ENCODE peak calls at places on chromosomes 6 and 20, in seven cellular contexts. U is HL-60, E is Panc1, C is HCT116, B is A549, N is K562, F is SK-N-SH. D is an unnamed sample.

GRCh38 chr20:62805365-62805710 is 703 bp downstream of the OGFR start:
- DNase-seq in U (no peak), C (no peak), B (no peak), N (no peak), F (peak; percentile 69), E (no peak), D (peak; percentile 62)

GRCh38 chr20:33684533-33685327 is 1.5 kb downstream of the E2F1 start:
- DNase-seq in F (peak; percentile 76), N (no peak), U (no peak), E (no peak), C (no peak), B (no peak), D (peak; percentile 65)

GRCh38 chr6:150008588-150008987 is 16.7 kb downstream of the RAET1L start:
- DNase-seq in C (peak; percentile 47), F (no peak), N (peak; percentile 65), B (peak; percentile 47), U (no peak), E (no peak), D (no peak)

GRCh38 chr6:13769655-13770053 is 44.7 kb downstream of the MCUR1 start:
- DNase-seq in N (no peak), B (no peak), U (no peak), E (no peak), F (peak; percentile 36), C (no peak), D (peak; percentile 74)

GRCh38 chr6:3347826-3348225 is 89.1 kb downstream of the PSMG4 start:
- DNase-seq in F (no peak), B (no peak), E (no peak), C (no peak), U (no peak), N (peak; percentile 61), D (no peak)

GRCh38 chr20:25863536-25864325 is 167.1 kb upstream of the ZNF337 start:
- DNase-seq in C (no peak), U (no peak), F (peak; percentile 33), E (no peak), N (no peak), B (no peak), D (peak; percentile 64)

GRCh38 chr6:9250852-9251251 is 815.5 kb upstream of the SLC35B3 start:
- DNase-seq in C (peak; percentile 63), E (peak; percentile 67), F (peak; percentile 2), U (no peak), B (no peak), N (no peak), D (peak; percentile 87)

GRCh38 chr6:158684745-158685355 is 35.0 kb downstream of the SYTL3 start:
- DNase-seq in C (no peak), F (no peak), U (no peak), B (no peak), N (no peak), E (no peak), D (no peak)

GRCh38 chr6:157304840-157305675 is 18.3 kb downstream of the TMEM242 start:
- DNase-seq in N (peak; percentile 32), F (no peak), B (no peak), C (no peak), U (peak; percentile 72), E (no peak), D (no peak)

GRCh38 chr20:11246251-11246775 is 572.5 kb upstream of the JAG1 start:
- DNase-seq in U (no peak), B (no peak), E (no peak), N (no peak), F (no peak), C (no peak), D (no peak)

GRCh38 chr6:390914-391558 is 516 bp upstream of the IRF4 start:
- DNase-seq in E (no peak), B (no peak), C (no peak), U (no peak), N (no peak), F (no peak), D (peak; percentile 77)

GRCh38 chr6:125747589-125748533 is 1.6 kb upstream of the HEY2 start:
- DNase-seq in F (peak; percentile 52), B (no peak), U (no peak), E (no peak), C (no peak), N (peak; percentile 14), D (peak; percentile 78)
- TF ChIP-seq REST in F (no peak), B (no peak), U (no peak), E (no peak), C (no peak), N (no peak), D (no peak)

GRCh38 chr6:160336200-160336599 is 12.0 kb upstream of the SLC22A3 start:
- DNase-seq in B (no peak), E (no peak), N (no peak), F (no peak), U (no peak), C (no peak), D (no peak)

GRCh38 chr6:160337991-160338390 is 10.2 kb upstream of the SLC22A3 start:
- DNase-seq in U (no peak), B (no peak), N (no peak), F (no peak), E (no peak), C (no peak), D (no peak)

GRCh38 chr6:160333841-160334240 is 14.3 kb upstream of the SLC22A3 start:
- DNase-seq in N (no peak), F (no peak), U (no peak), C (no peak), B (no peak), E (no peak), D (no peak)

GRCh38 chr6:160333101-160333500 is 15.1 kb upstream of the SLC22A3 start:
- DNase-seq in N (no peak), E (no peak), C (no peak), U (no peak), F (no peak), B (no peak), D (no peak)

DNA sequence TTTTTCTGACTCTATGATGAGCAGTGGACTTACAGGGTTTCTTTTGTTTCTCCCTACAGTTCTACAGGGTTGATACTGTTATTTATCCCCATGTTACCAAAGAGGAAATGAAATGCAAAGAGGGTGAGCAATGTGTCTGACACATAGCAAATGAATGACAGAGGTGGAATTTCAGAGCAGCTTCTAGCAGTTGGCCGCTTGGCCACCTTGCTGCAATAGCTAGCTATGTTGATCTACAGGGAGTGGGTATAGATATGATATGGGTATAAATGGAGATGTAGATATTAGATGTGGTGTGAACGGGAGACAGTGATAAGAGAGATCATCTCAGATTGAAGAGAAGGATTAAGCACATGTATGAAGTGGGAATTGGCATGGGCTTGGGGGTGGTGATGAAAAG is 10.9 kb upstream of the SLC22A3 start:
- DNase-seq in B (no peak), E (no peak), U (no peak), N (no peak), F (no peak), C (no peak), D (no peak)
- TF ChIP-seq REST in B (no peak), E (no peak), U (no peak), N (no peak), F (no peak), C (no peak), D (no peak)

DNA sequence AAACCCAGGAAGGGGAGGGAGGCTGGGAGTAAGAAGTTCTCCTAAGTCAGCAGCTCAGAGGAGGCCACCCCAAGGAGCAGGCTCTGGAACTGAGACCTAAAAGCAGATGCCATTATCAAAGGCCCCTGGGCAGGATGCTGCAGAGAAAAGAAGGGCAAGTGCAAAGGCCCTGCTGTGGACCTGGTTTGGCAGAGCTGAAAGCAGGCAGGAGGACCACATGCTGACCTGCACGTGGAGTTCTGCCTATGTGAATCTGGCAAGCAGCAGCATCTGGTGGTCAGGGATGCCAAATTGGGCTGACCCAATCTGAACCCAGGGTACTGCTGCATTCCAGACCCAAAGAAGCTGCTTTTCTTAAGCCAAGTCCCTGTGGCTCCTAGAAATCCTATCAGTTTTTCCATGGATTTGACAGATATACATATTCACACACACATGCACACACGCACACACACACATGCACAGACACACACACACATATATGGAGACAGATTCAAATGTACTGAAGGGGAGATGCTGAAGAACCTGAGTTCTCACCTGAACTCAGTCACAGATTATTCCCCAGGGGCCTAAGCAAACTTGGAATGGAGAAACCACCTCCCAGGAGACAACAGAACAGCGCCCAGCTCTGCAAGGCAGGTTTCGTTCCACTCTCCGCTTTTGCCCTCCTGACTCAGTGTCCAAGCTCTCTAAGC is 119.9 kb downstream of the FOXA2 start:
- DNase-seq in N (no peak), F (no peak), U (no peak), B (no peak), E (no peak), C (no peak), D (no peak)
- TF ChIP-seq REST in N (no peak), F (no peak), U (no peak), B (no peak), E (no peak), C (no peak), D (no peak)

GRCh38 chr20:36808317-36809257 is 35.0 kb upstream of the DSN1 start:
- DNase-seq in U (peak; percentile 78), N (peak; percentile 85), E (no peak), F (peak; percentile 81), B (peak; percentile 68), C (peak; percentile 42), D (peak; percentile 84)
- TF ChIP-seq REST in U (no peak), N (no peak), E (no peak), F (no peak), B (no peak), C (no peak), D (no peak)

GRCh38 chr20:19890358-19891117 is 126.6 kb upstream of the NAA20 start:
- DNase-seq in U (no peak), E (no peak), C (no peak), B (no peak), F (no peak), N (no peak), D (no peak)
- TF ChIP-seq REST in U (no peak), E (no peak), C (no peak), B (no peak), F (no peak), N (no peak), D (no peak)

GRCh38 chr6:111601875-111602274 is 3.8 kb downstream of the TRAF3IP2 start:
- DNase-seq in U (no peak), E (no peak), F (no peak), C (no peak), B (no peak), N (no peak), D (no peak)
- TF ChIP-seq REST in U (no peak), E (no peak), F (no peak), C (no peak), B (no peak), N (no peak), D (no peak)